ENCODE peak calls at places on chromosomes 6 and 20, in five cellular contexts. G, K, R, H and P are unnamed samples.

GRCh38 chr6:168636147-168636982 is 195.4 kb downstream of the SMOC2 start:
- DNase-seq in G (no peak), K (no peak), R (no peak), H (no peak), P (no peak)

GRCh38 chr20:7155282-7155681 is 387.8 kb downstream of the BMP2 start:
- DNase-seq in G (no peak), K (no peak), R (no peak), H (no peak), P (no peak)

GRCh38 chr6:87914637-87915395 is 132.8 kb upstream of the SPACA1 start:
- DNase-seq in G (no peak), K (peak), R (no peak), H (no peak), P (no peak)

GRCh38 chr20:63432577-63433061 is 39.8 kb downstream of the KCNQ2 start:
- DNase-seq in G (no peak), K (no peak), R (no peak), H (no peak), P (no peak)

GRCh38 chr6:169971951-169972651 is 220.7 kb downstream of the ERMARD start:
- DNase-seq in G (no peak), K (no peak), R (no peak), H (no peak), P (no peak)

GRCh38 chr20:11776687-11777086 is 141.0 kb upstream of the BTBD3 start:
- DNase-seq in G (no peak), K (no peak), R (no peak), H (no peak), P (no peak)

GRCh38 chr6:89132087-89132486 is 13.8 kb upstream of the PM20D2 start:
- DNase-seq in G (no peak), K (peak), R (no peak), H (no peak), P (no peak)

GRCh38 chr20:4366076-4366475 is 350.7 kb upstream of the RNF24 start:
- DNase-seq in G (peak), K (no peak), R (peak), H (no peak), P (no peak)

GRCh38 chr6:35427851-35428321 is 24.3 kb upstream of the FANCE start:
- DNase-seq in G (no peak), K (no peak), R (peak), H (no peak), P (no peak)

GRCh38 chr20:40702504-40702903 is 13.5 kb upstream of the MAFB start:
- DNase-seq in G (no peak), K (peak), R (no peak), H (no peak), P (no peak)

GRCh38 chr6:45836438-45836824 is 179.2 kb downstream of the CLIC5 start:
- DNase-seq in G (no peak), K (no peak), R (no peak), H (no peak), P (no peak)

GRCh38 chr20:45377191-45377775 is 842 bp downstream of the TP53TG5 start:
- DNase-seq in G (no peak), K (no peak), R (no peak), H (no peak), P (no peak)

GRCh38 chr6:47481806-47482205 is 4.2 kb downstream of the CD2AP start:
- DNase-seq in G (no peak), K (no peak), R (no peak), H (no peak), P (no peak)

GRCh38 chr20:49610701-49611538 is 43.0 kb upstream of the PTGIS start:
- DNase-seq in G (no peak), K (peak), R (no peak), H (peak), P (peak)

GRCh38 chr6:20202070-20202658 is 10.1 kb downstream of the MBOAT1 start:
- DNase-seq in G (no peak), K (peak), R (no peak), H (no peak), P (no peak)

GRCh38 chr6:19754686-19755085 is 82.5 kb upstream of the ID4 start:
- DNase-seq in G (no peak), K (no peak), R (no peak), H (no peak), P (no peak)

GRCh38 chr20:19491241-19491640 is 266.8 kb upstream of the RIN2 start:
- DNase-seq in G (no peak), K (no peak), R (no peak), H (no peak), P (no peak)

GRCh38 chr6:32167761-32168262 is 3.4 kb downstream of the EGFL8 start:
- DNase-seq in G (no peak), K (no peak), R (no peak), H (no peak), P (no peak)

GRCh38 chr6:166925141-166925996 is 31.0 kb downstream of the RNASET2 start:
- DNase-seq in G (no peak), K (no peak), R (no peak), H (no peak), P (no peak)

GRCh38 chr6:18100296-18100695 is 22.2 kb downstream of the NHLRC1 start:
- DNase-seq in G (no peak), K (no peak), R (no peak), H (no peak), P (no peak)

GRCh38 chr20:50572922-50573777 is 63.0 kb downstream of the PTPN1 start:
- DNase-seq in G (peak), K (no peak), R (peak), H (no peak), P (no peak)